ENCODE peak calls at places on chromosomes 12 and 14, in ten cellular contexts. Z, P, R, V, J, M, Q, D, T and A are unnamed samples.

GRCh38 chr12:5945071-5946008 is at the start of gene ANO2:
- DNase-seq in Z (no peak), T (peak), M (no peak), J (peak), V (no peak), D (no peak), Q (no peak), P (peak), R (peak), A (no peak)

GRCh38 chr12:109476807-109477184 is 304 bp downstream of the KCTD10 start:
- DNase-seq in R (no peak), Z (no peak), D (no peak), J (no peak), V (no peak), M (no peak), T (no peak), Q (no peak), P (no peak), A (no peak)

GRCh38 chr14:60204843-60205774 is 39.9 kb upstream of the DHRS7 start:
- DNase-seq in V (no peak), Z (no peak), J (no peak), M (no peak), P (no peak), D (no peak), T (no peak), R (no peak), Q (no peak), A (no peak)

GRCh38 chr14:63860146-63860545 is 7.3 kb downstream of the SYNE2 start:
- DNase-seq in M (no peak), Z (no peak), Q (no peak), P (no peak), V (no peak), R (no peak), T (no peak), D (no peak), J (no peak), A (no peak)

GRCh38 chr12:27822076-27822712 is 42.2 kb upstream of the MANSC4 start:
- DNase-seq in V (peak), P (peak), R (no peak), M (peak), J (no peak), T (no peak), Z (no peak), Q (no peak), D (no peak), A (peak)

GRCh38 chr14:68813318-68813838 is 20.5 kb upstream of the ZFP36L1 start:
- DNase-seq in P (no peak), M (no peak), Z (no peak), V (no peak), D (no peak), R (no peak), T (no peak), Q (no peak), J (no peak), A (no peak)

GRCh38 chr14:31578266-31578665 is 17.1 kb downstream of the NUBPL start:
- DNase-seq in V (peak), M (no peak), Z (no peak), J (no peak), T (no peak), R (no peak), P (peak), D (no peak), Q (no peak), A (no peak)

GRCh38 chr12:10366875-10367274 is 23.0 kb downstream of the KLRK1 start:
- DNase-seq in P (peak), Z (no peak), V (peak), Q (no peak), R (no peak), M (no peak), T (no peak), D (no peak), J (no peak), A (no peak)